ENCODE peak calls at places on chromosomes 16 and 17, in eight cellular contexts. Y is anterior cingulate cortex, B is NCI-H1417, Z is GM20000, T is frontal cortex, D is kidney glomerular epithelial cell, U is head of caudate nucleus, M is left ventricle myocardium inferior. O is an unnamed sample.
A peak's percentile ranks its signal among the peaks of the same experiment; 100 is the strongest.

GRCh38 chr16:47528431-47528830 is 67.3 kb downstream of the PHKB start:
- DNase-seq in Z (no peak), T (no peak), Y (no peak), B (no peak), U (no peak), M (no peak), D (no peak), O (no peak)

GRCh38 chr16:30723725-30724355 is 24.4 kb upstream of the PHKG2 start:
- DNase-seq in Y (no peak), Z (no peak), T (no peak), B (no peak), M (no peak), D (no peak), U (no peak), O (no peak)

GRCh38 chr17:57924677-57925076 is 30.5 kb downstream of the CUEDC1 start:
- DNase-seq in Z (no peak), M (no peak), U (no peak), T (no peak), Y (no peak), D (peak; percentile 51), B (peak; percentile 21), O (no peak)

GRCh38 chr16:55622930-55623561 is 32.7 kb upstream of the SLC6A2 start:
- DNase-seq in U (no peak), M (no peak), B (peak; percentile 19), T (no peak), Y (no peak), D (no peak), Z (no peak), O (no peak)

GRCh38 chr17:2056221-2057129 is 1.6 kb downstream of the HIC1 start:
- DNase-seq in M (no peak), T (peak; percentile 58), Z (peak; percentile 83), B (no peak), U (no peak), D (no peak), Y (no peak), O (no peak)

GRCh38 chr16:85179344-85180046 is 67.2 kb upstream of the CIBAR2 start:
- DNase-seq in Y (no peak), U (no peak), M (no peak), T (no peak), Z (no peak), D (no peak), B (no peak), O (no peak)

GRCh38 chr17:74179576-74179975 is 23.9 kb upstream of the RPL38 start:
- DNase-seq in B (no peak), U (no peak), M (no peak), Z (no peak), D (no peak), Y (no peak), T (no peak), O (no peak)

GRCh38 chr17:1460233-1460632 is 4.2 kb upstream of the CRK start:
- DNase-seq in Y (no peak), U (no peak), Z (no peak), B (no peak), D (peak; percentile 53), T (no peak), M (peak; percentile 85), O (no peak)

GRCh38 chr17:79855331-79856124 is 16.3 kb upstream of the CBX4 start:
- DNase-seq in D (no peak), Z (no peak), T (no peak), Y (no peak), U (no peak), B (no peak), M (no peak), O (no peak)

GRCh38 chr17:68771867-68772515 is 170.8 kb upstream of the FAM20A start:
- DNase-seq in Z (peak; percentile 39), T (no peak), Y (peak; percentile 52), M (no peak), U (no peak), D (peak; percentile 20), B (peak; percentile 66), O (peak; percentile 3)

GRCh38 chr16:83138512-83138911 is 511.7 kb downstream of the CDH13 start:
- DNase-seq in B (no peak), Y (no peak), M (no peak), Z (no peak), U (no peak), T (no peak), D (no peak), O (no peak)